ENCODE peak calls at places on chromosome 10, in five cellular contexts. B is right atrium auricular region, W is NCI-H2081, R is GM03348, Q is NCI-H1092. A is an unnamed sample.

GRCh38 chr10:88127266-88127665 is 263.8 kb downstream of the PTEN start:
- DNase-seq in B (no peak), W (no peak), R (no peak), Q (no peak), A (no peak)

GRCh38 chr10:116251602-116252395 is 21.2 kb downstream of the GFRA1 start:
- DNase-seq in R (no peak), W (no peak), B (no peak), Q (no peak), A (no peak)

GRCh38 chr10:46301056-46301645 is 14.4 kb downstream of the ANTXRL start:
- DNase-seq in R (no peak), Q (no peak), W (no peak), B (peak; percentile 51), A (no peak)

GRCh38 chr10:13705526-13706169 is 118.9 kb downstream of the PRPF18 start:
- DNase-seq in Q (no peak), R (no peak), B (no peak), W (no peak), A (peak; percentile 19)

GRCh38 chr10:42646692-42647640 is 8.6 kb upstream of the ZNF33B start:
- DNase-seq in B (no peak), W (no peak), Q (no peak), R (no peak), A (peak; percentile 21)

GRCh38 chr10:117360994-117361667 is 14.1 kb downstream of the PDZD8 start:
- DNase-seq in Q (no peak), R (no peak), B (no peak), W (no peak), A (no peak)

GRCh38 chr10:30861217-30861616 is 170.4 kb downstream of the ZNF438 start:
- DNase-seq in W (no peak), Q (no peak), R (no peak), B (no peak), A (no peak)

GRCh38 chr10:34049469-34049868 is 715.0 kb upstream of the NRP1 start:
- DNase-seq in R (no peak), Q (no peak), B (peak; percentile 42), W (no peak), A (no peak)

GRCh38 chr10:43897765-43898419 is 249.2 kb upstream of the ZNF32 start:
- DNase-seq in R (no peak), W (no peak), B (peak; percentile 50), Q (no peak), A (no peak)

GRCh38 chr10:58638406-58638805 is 125.7 kb downstream of the BICC1 start:
- DNase-seq in R (no peak), Q (no peak), B (no peak), W (no peak), A (no peak)

GRCh38 chr10:8156918-8157317 is 102.4 kb downstream of the GATA3 start:
- DNase-seq in R (no peak), Q (no peak), B (no peak), W (no peak), A (no peak)

GRCh38 chr10:60441515-60441914 is 51.8 kb upstream of the ANK3 start:
- DNase-seq in B (no peak), Q (no peak), R (peak; percentile 8), W (no peak), A (no peak)

GRCh38 chr10:69839696-69840345 is 38.1 kb downstream of the COL13A1 start:
- DNase-seq in R (peak; percentile 81), B (no peak), W (no peak), Q (no peak), A (peak; percentile 52)

GRCh38 chr10:91944880-91945630 is 21.5 kb downstream of the BTAF1 start:
- DNase-seq in R (peak; percentile 16), W (no peak), Q (no peak), B (no peak), A (peak; percentile 81)

GRCh38 chr10:102550636-102551210 is 47.0 kb downstream of the SUFU start:
- DNase-seq in W (no peak), R (no peak), Q (no peak), B (no peak), A (no peak)

GRCh38 chr10:5550250-5550545 is 25.4 kb downstream of the CALML3 start:
- DNase-seq in R (no peak), B (no peak), W (no peak), Q (no peak), A (no peak)